ENCODE peak calls at places on chromosomes 6 and 20, in seven cellular contexts. Q is heart left ventricle, A is Caco-2, C is fibroblast of the aortic adventitia, O is IMR-90, V is A549, J is GM12864. W is an unnamed sample.

GRCh38 chr6:37049990-37050853 is 44.8 kb downstream of the FGD2 start:
- DNase-seq in Q (peak), A (no peak), C (no peak), O (no peak), V (no peak), J (peak), W (no peak)

GRCh38 chr6:163520956-163521355 is 106.4 kb downstream of the QKI start:
- DNase-seq in Q (no peak), A (no peak), C (no peak), O (no peak), V (no peak), J (no peak), W (no peak)

GRCh38 chr6:36818741-36819140 is 20.5 kb downstream of the CPNE5 start:
- DNase-seq in Q (no peak), A (no peak), C (no peak), O (no peak), V (no peak), J (no peak), W (no peak)

GRCh38 chr20:63009988-63010769 is 3.4 kb upstream of the BHLHE23 start:
- DNase-seq in Q (no peak), A (no peak), C (peak), O (peak), V (no peak), J (peak), W (peak)

GRCh38 chr6:21371676-21372161 is 221.8 kb upstream of the SOX4 start:
- DNase-seq in Q (no peak), A (no peak), C (peak), O (no peak), V (no peak), J (no peak), W (peak)

GRCh38 chr20:61300741-61301140 is 48.7 kb downstream of the CDH4 start:
- DNase-seq in Q (no peak), A (no peak), C (no peak), O (no peak), V (no peak), J (no peak), W (no peak)

GRCh38 chr6:73028124-73028766 is 197.1 kb downstream of the KHDC1L start:
- DNase-seq in Q (no peak), A (peak), C (no peak), O (no peak), V (no peak), J (no peak), W (no peak)

GRCh38 chr6:5679696-5680494 is 326.8 kb downstream of the NRN1 start:
- DNase-seq in Q (no peak), A (no peak), C (no peak), O (no peak), V (no peak), J (no peak), W (no peak)

GRCh38 chr20:47146703-47147102 is 209.8 kb downstream of the ZMYND8 start:
- DNase-seq in Q (no peak), A (peak), C (peak), O (peak), V (no peak), J (no peak), W (peak)

GRCh38 chr6:13397359-13398080 is 69.2 kb upstream of the TBC1D7 start:
- DNase-seq in Q (no peak), A (no peak), C (no peak), O (no peak), V (peak), J (peak), W (no peak)

GRCh38 chr6:11174245-11174616 is 58.2 kb downstream of the NEDD9 start:
- DNase-seq in Q (no peak), A (no peak), C (no peak), O (no peak), V (no peak), J (no peak), W (no peak)

GRCh38 chr6:36386495-36387439 is 702 bp downstream of the ETV7 start:
- DNase-seq in Q (no peak), A (peak), C (peak), O (peak), V (peak), J (no peak), W (peak)

GRCh38 chr6:82959385-82959941 is 106.2 kb downstream of the UBE3D start:
- DNase-seq in Q (no peak), A (no peak), C (peak), O (peak), V (no peak), J (no peak), W (peak)

GRCh38 chr20:20212675-20213096 is 155.2 kb upstream of the INSM1 start:
- DNase-seq in Q (peak), A (no peak), C (no peak), O (no peak), V (no peak), J (no peak), W (no peak)

GRCh38 chr6:30873137-30873640 is 11.1 kb upstream of the DDR1 start:
- DNase-seq in Q (no peak), A (no peak), C (no peak), O (no peak), V (no peak), J (no peak), W (no peak)

GRCh38 chr6:39330057-39330456 is 7.6 kb upstream of the KCNK16 start:
- DNase-seq in Q (no peak), A (no peak), C (no peak), O (no peak), V (no peak), J (no peak), W (no peak)

GRCh38 chr6:44735631-44735963 is 348.1 kb downstream of the CDC5L start:
- DNase-seq in Q (no peak), A (no peak), C (peak), O (peak), V (peak), J (peak), W (peak)

DNA sequence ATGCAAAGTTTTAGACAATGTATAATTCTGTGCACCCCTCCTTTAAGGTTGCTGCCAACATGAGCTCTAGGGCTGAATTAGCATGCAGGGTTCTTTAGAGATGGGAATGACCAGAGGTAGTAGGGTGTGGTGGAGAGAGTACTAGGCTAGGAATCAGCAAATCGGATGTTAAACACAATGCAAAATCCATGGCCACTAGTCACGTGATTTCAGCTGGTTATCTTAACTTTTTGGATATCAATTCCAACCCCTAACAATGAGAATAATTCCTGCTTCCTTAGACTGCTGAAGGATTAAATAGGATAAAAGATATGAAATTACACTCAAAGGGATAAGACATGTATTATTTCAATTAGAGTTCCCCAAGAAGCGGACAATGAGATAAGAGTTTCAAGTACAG is 260.3 kb upstream of the RNF24 start:
- DNase-seq in Q (no peak), A (no peak), C (no peak), O (no peak), V (no peak), J (no peak), W (no peak)
- H3K4me3 ChIP-seq in Q (no peak), A (no peak), C (no peak), O (no peak), V (no peak), J (no peak), W (no peak)

GRCh38 chr6:53440331-53440730 is 91.6 kb upstream of the ELOVL5 start:
- DNase-seq in Q (no peak), A (no peak), C (no peak), O (no peak), V (no peak), J (no peak), W (peak)

GRCh38 chr6:53436904-53437303 is 88.2 kb upstream of the ELOVL5 start:
- DNase-seq in Q (no peak), A (no peak), C (peak), O (peak), V (no peak), J (no peak), W (peak)

GRCh38 chr6:53441035-53441493 is 92.3 kb upstream of the ELOVL5 start:
- DNase-seq in Q (no peak), A (no peak), C (peak), O (peak), V (no peak), J (no peak), W (peak)

GRCh38 chr6:53439556-53439955 is 90.8 kb upstream of the ELOVL5 start:
- DNase-seq in Q (no peak), A (no peak), C (peak), O (peak), V (no peak), J (no peak), W (peak)

DNA sequence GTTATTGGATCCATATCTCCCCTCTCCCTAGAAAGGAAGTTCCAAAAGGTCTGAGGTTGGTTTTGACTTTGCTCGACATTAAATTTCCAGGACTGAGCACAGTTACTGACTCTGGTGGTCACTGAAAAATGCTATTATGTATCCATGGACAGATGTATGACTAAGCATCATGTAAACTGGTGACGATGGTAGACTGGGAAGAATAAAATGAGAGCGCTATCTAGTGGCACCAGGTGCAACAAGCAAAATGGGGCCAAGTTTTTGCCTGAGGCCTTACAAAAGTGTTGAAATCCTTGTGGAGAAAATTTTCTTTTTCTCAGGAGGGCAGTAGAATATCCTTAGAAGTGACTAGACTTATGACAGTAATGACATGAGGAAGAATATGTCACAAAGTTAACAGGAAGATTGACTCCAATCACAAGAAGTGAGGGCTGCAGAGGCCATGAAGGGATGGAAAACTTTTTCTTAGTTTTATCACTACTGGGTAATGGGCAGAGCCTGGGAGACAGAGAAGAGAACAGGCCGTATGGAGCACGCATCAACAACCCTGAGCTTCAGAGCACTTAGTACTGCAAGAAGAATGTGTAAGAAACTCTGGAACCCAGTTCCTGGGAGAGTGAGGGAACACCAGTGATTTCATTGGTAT is 88.9 kb upstream of the ELOVL5 start:
- DNase-seq in Q (no peak), A (peak), C (peak), O (peak), V (peak), J (no peak), W (peak)
- TF ChIP-seq CTCF in Q (peak), A (peak), C (peak), O (peak), V (peak), J (peak), W (peak)

DNA sequence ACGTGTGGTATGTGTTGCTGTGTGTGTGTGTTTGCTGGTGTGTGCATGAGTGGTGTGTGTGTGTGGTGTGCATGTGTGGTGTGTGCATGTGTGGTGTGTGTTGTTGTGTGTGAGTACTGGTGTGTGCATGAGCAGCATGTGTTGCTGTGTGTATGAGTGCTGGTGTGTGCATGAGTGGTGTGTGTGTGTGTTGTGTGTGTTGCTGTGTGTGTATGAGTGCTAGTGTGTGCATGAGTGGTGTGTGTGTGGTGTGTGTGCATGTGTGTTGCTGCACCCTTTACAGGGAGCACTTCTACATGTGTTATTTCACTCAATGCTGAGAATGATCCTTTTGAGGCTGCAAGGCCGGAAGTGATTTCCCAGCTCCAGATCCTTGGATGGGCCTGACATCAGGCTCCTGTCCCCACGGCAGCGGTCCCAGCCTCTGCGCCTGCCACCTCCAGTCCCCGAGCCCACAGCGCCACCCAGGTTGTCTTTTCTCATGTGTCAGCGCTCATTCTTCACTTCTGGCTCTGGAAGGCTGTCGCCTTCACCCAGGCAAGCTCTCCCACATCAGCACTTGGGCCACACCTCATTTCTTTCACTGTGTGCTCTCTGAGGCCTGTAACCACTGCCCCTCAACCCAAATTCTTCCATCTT is 2.6 kb downstream of the NPEPL1 start:
- DNase-seq in Q (no peak), A (no peak), C (no peak), O (no peak), V (no peak), J (no peak), W (no peak)
- H3K4me3 ChIP-seq in Q (no peak), A (no peak), C (no peak), O (no peak), V (no peak), J (no peak), W (no peak)

GRCh38 chr6:85643530-85644373 is 1.1 kb upstream of the SYNCRIP start:
- DNase-seq in Q (peak), A (peak), C (peak), O (peak), V (peak), J (peak), W (peak)

GRCh38 chr6:85642774-85643529 is at the start of gene SYNCRIP:
- DNase-seq in Q (peak), A (peak), C (peak), O (peak), V (peak), J (peak), W (peak)

GRCh38 chr6:85641522-85641915 is 1.2 kb downstream of the SYNCRIP start:
- DNase-seq in Q (no peak), A (no peak), C (no peak), O (peak), V (no peak), J (no peak), W (peak)

GRCh38 chr6:85640806-85641205 is 1.9 kb downstream of the SYNCRIP start:
- DNase-seq in Q (no peak), A (no peak), C (peak), O (peak), V (no peak), J (no peak), W (peak)

GRCh38 chr6:85641916-85642773 is 541 bp downstream of the SYNCRIP start:
- DNase-seq in Q (peak), A (peak), C (peak), O (peak), V (no peak), J (no peak), W (peak)
- TF ChIP-seq CTCF in Q (no peak), A (no peak), C (no peak), O (no peak), V (no peak), J (peak), W (no peak)

DNA sequence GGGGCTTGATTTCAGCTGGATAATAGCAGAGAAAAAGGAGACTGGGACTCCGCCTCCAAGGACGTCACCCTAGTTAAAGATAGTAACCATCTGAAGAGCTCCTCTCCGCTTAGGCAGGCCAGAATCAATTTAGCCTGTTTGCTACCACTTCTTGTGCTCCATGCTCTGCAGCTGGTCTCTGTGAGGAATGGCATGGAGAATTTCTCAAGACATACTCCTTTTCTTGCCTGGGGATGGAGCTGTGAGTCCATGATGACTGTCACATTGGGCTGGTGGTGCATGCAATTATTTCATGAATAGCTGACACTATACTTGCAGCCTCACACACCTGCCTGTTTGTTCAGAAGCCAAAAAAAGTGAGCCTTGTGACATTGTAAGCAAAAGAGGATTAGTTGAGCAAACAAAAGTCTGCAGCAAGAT is 61.4 kb downstream of the TXLNB start:
- DNase-seq in Q (no peak), A (peak), C (peak), O (peak), V (no peak), J (no peak), W (peak)
- H3K4me3 ChIP-seq in Q (no peak), A (no peak), C (no peak), O (no peak), V (no peak), J (no peak), W (no peak)

W was measured in fibroblast of mammary gland.